ENCODE peak calls at places on chromosomes 5 and 9, in nine cellular contexts. One of them, this sample, is unnamed.

GRCh38 chr5:56585973-56586740 is 229.2 kb upstream of the MAP3K1 start:
- DNase-seq in HFF-Myc: no peak
- DNase-seq in pancreas: no peak
- DNase-seq in GM10248: no peak
- DNase-seq in BJ: no peak
- DNase-seq in uterus: peak; percentile 18
- DNase-seq in bronchial epithelial cell: no peak
- DNase-seq in tibial artery: peak; percentile 69
- DNase-seq in tibial nerve: peak; percentile 38
- DNase-seq in this sample: peak; percentile 45

GRCh38 chr5:82861705-82862104 is 215.5 kb downstream of the TMEM167A start:
- DNase-seq in tibial artery: no peak
- DNase-seq in pancreas: no peak
- DNase-seq in bronchial epithelial cell: peak; percentile 25
- DNase-seq in BJ: no peak
- DNase-seq in tibial nerve: no peak
- DNase-seq in HFF-Myc: no peak
- DNase-seq in uterus: no peak
- DNase-seq in GM10248: no peak
- DNase-seq in this sample: no peak

GRCh38 chr5:148837383-148837782 is 11.0 kb downstream of the ADRB2 start:
- DNase-seq in GM10248: no peak
- DNase-seq in uterus: no peak
- DNase-seq in pancreas: no peak
- DNase-seq in bronchial epithelial cell: no peak
- DNase-seq in BJ: no peak
- DNase-seq in HFF-Myc: no peak
- DNase-seq in tibial artery: no peak
- DNase-seq in tibial nerve: no peak
- DNase-seq in this sample: no peak

GRCh38 chr5:76851713-76852369 is 2.0 kb downstream of the S100Z start:
- DNase-seq in tibial artery: no peak
- DNase-seq in tibial nerve: no peak
- DNase-seq in uterus: no peak
- DNase-seq in BJ: no peak
- DNase-seq in GM10248: no peak
- DNase-seq in HFF-Myc: no peak
- DNase-seq in pancreas: no peak
- DNase-seq in bronchial epithelial cell: no peak
- DNase-seq in this sample: no peak

GRCh38 chr9:9003184-9003583 is 1203.6 kb upstream of the DMAC1 start:
- DNase-seq in HFF-Myc: no peak
- DNase-seq in tibial artery: no peak
- DNase-seq in bronchial epithelial cell: peak; percentile 12
- DNase-seq in pancreas: no peak
- DNase-seq in BJ: no peak
- DNase-seq in GM10248: no peak
- DNase-seq in tibial nerve: no peak
- DNase-seq in uterus: no peak
- DNase-seq in this sample: no peak

GRCh38 chr5:139116256-139116655 is 81.9 kb downstream of the SIL1 start:
- DNase-seq in pancreas: no peak
- DNase-seq in tibial artery: no peak
- DNase-seq in uterus: no peak
- DNase-seq in GM10248: no peak
- DNase-seq in bronchial epithelial cell: no peak
- DNase-seq in BJ: no peak
- DNase-seq in HFF-Myc: no peak
- DNase-seq in tibial nerve: no peak
- DNase-seq in this sample: no peak

GRCh38 chr5:17056056-17056690 is 120.1 kb upstream of the MYO10 start:
- DNase-seq in bronchial epithelial cell: peak; percentile 73
- DNase-seq in pancreas: peak; percentile 18
- DNase-seq in BJ: no peak
- DNase-seq in HFF-Myc: no peak
- DNase-seq in GM10248: no peak
- DNase-seq in tibial nerve: no peak
- DNase-seq in tibial artery: no peak
- DNase-seq in uterus: no peak
- DNase-seq in this sample: no peak

GRCh38 chr5:143402464-143403356 is 776 bp downstream of the NR3C1 start:
- DNase-seq in tibial artery: peak; percentile 79
- DNase-seq in uterus: peak; percentile 58
- DNase-seq in BJ: no peak
- DNase-seq in HFF-Myc: no peak
- DNase-seq in GM10248: peak; percentile 28
- DNase-seq in pancreas: peak; percentile 55
- DNase-seq in tibial nerve: peak; percentile 40
- DNase-seq in bronchial epithelial cell: peak; percentile 41
- DNase-seq in this sample: peak; percentile 36

GRCh38 chr9:7360513-7360912 is 439.1 kb downstream of the DMAC1 start:
- DNase-seq in BJ: no peak
- DNase-seq in bronchial epithelial cell: no peak
- DNase-seq in HFF-Myc: no peak
- DNase-seq in pancreas: no peak
- DNase-seq in GM10248: no peak
- DNase-seq in uterus: no peak
- DNase-seq in tibial nerve: no peak
- DNase-seq in tibial artery: no peak
- DNase-seq in this sample: peak; percentile 14

GRCh38 chr9:129252937-129253819 is 75.1 kb upstream of the IER5L start:
- DNase-seq in tibial nerve: peak; percentile 25
- DNase-seq in pancreas: no peak
- DNase-seq in GM10248: no peak
- DNase-seq in bronchial epithelial cell: no peak
- DNase-seq in HFF-Myc: no peak
- DNase-seq in BJ: no peak
- DNase-seq in tibial artery: peak; percentile 91
- DNase-seq in uterus: peak; percentile 33
- DNase-seq in this sample: peak; percentile 4

GRCh38 chr5:137733922-137734695 is 1.8 kb downstream of the KLHL3 start:
- DNase-seq in tibial nerve: no peak
- DNase-seq in pancreas: no peak
- DNase-seq in BJ: no peak
- DNase-seq in bronchial epithelial cell: peak; percentile 27
- DNase-seq in HFF-Myc: no peak
- DNase-seq in tibial artery: no peak
- DNase-seq in uterus: no peak
- DNase-seq in GM10248: no peak
- DNase-seq in this sample: no peak

GRCh38 chr9:69324549-69325401 is at the start of gene ENTREP1:
- DNase-seq in BJ: no peak
- DNase-seq in bronchial epithelial cell: peak; percentile 62
- DNase-seq in tibial artery: peak; percentile 77
- DNase-seq in HFF-Myc: no peak
- DNase-seq in pancreas: peak; percentile 80
- DNase-seq in GM10248: no peak
- DNase-seq in tibial nerve: no peak
- DNase-seq in uterus: peak; percentile 43
- DNase-seq in this sample: peak; percentile 33

GRCh38 chr9:91071185-91071990 is 269.8 kb downstream of the SYK start:
- DNase-seq in pancreas: no peak
- DNase-seq in GM10248: no peak
- DNase-seq in HFF-Myc: no peak
- DNase-seq in tibial nerve: no peak
- DNase-seq in tibial artery: no peak
- DNase-seq in uterus: no peak
- DNase-seq in bronchial epithelial cell: peak; percentile 91
- DNase-seq in BJ: peak; percentile 48
- DNase-seq in this sample: peak; percentile 44

GRCh38 chr5:124650960-124651662 is 95.3 kb downstream of the ZNF608 start:
- DNase-seq in HFF-Myc: peak; percentile 79
- DNase-seq in bronchial epithelial cell: no peak
- DNase-seq in tibial artery: no peak
- DNase-seq in BJ: peak; percentile 63
- DNase-seq in uterus: no peak
- DNase-seq in pancreas: no peak
- DNase-seq in tibial nerve: no peak
- DNase-seq in GM10248: no peak
- DNase-seq in this sample: no peak

GRCh38 chr9:93224591-93224990 is 40.7 kb downstream of the WNK2 start:
- DNase-seq in tibial nerve: no peak
- DNase-seq in pancreas: no peak
- DNase-seq in HFF-Myc: no peak
- DNase-seq in GM10248: no peak
- DNase-seq in bronchial epithelial cell: peak; percentile 97
- DNase-seq in BJ: no peak
- DNase-seq in tibial artery: no peak
- DNase-seq in uterus: no peak
- DNase-seq in this sample: no peak

GRCh38 chr9:96150324-96151023 is 151.5 kb downstream of the HSD17B3 start:
- DNase-seq in uterus: no peak
- DNase-seq in bronchial epithelial cell: no peak
- DNase-seq in tibial nerve: no peak
- DNase-seq in GM10248: peak; percentile 43
- DNase-seq in BJ: no peak
- DNase-seq in pancreas: no peak
- DNase-seq in HFF-Myc: no peak
- DNase-seq in tibial artery: no peak
- DNase-seq in this sample: no peak

DNA sequence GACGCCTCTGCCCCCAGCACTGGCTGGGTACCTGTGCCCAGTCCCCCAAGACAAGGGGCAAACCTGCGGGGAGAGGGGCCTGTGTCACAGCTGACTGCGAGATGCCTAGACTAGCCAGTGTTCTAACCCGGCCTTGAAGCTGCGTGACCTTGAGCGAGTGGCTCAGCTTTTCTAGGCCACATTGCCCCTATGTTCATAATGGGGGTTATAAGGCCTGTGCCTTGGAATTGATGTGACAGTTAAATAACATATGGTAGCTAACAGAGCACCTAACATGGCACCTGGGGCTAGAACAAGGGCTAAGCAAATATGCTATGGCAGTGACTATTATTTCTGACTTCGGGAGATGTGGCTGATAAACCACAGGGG is 22.8 kb upstream of the COL27A1 start:
- DNase-seq in tibial artery: no peak
- DNase-seq in uterus: no peak
- DNase-seq in GM10248: no peak
- DNase-seq in HFF-Myc: no peak
- DNase-seq in pancreas: no peak
- DNase-seq in BJ: no peak
- DNase-seq in tibial nerve: no peak
- DNase-seq in bronchial epithelial cell: no peak
- DNase-seq in this sample: no peak
- TF ChIP-seq CTCF in tibial artery: no peak
- TF ChIP-seq CTCF in uterus: no peak
- TF ChIP-seq CTCF in GM10248: no peak
- TF ChIP-seq CTCF in HFF-Myc: no peak
- TF ChIP-seq CTCF in pancreas: no peak
- TF ChIP-seq CTCF in BJ: no peak
- TF ChIP-seq CTCF in tibial nerve: no peak
- TF ChIP-seq CTCF in bronchial epithelial cell: no peak
- TF ChIP-seq CTCF in this sample: no peak

DNA sequence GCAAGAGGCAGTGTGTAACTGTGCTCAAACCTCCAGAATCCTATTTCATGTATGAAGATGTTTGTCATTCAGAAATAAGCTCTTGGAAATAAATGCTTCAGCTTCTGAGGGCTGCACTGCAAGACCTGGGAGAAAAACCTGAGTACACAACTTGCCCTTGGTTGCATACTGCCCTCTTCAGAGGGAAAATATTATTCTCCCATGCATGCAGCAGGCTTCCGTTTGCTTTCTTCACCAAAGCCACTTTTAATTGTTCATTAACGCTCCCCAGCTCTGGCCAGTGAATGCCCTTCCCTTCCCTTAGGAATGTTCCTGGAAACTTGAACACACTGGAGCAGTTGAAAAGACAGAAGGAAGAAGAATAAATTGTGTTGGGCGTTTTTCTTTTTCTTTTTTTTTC is 2.5 kb upstream of the WHRN start:
- DNase-seq in HFF-Myc: no peak
- DNase-seq in pancreas: peak; percentile 21
- DNase-seq in tibial nerve: no peak
- DNase-seq in uterus: no peak
- DNase-seq in GM10248: peak; percentile 42
- DNase-seq in tibial artery: no peak
- DNase-seq in bronchial epithelial cell: peak; percentile 52
- DNase-seq in BJ: no peak
- DNase-seq in this sample: no peak
- TF ChIP-seq CTCF in HFF-Myc: peak; percentile 19
- TF ChIP-seq CTCF in pancreas: peak; percentile 16
- TF ChIP-seq CTCF in tibial nerve: peak; percentile 14
- TF ChIP-seq CTCF in uterus: no peak
- TF ChIP-seq CTCF in GM10248: peak; percentile 43
- TF ChIP-seq CTCF in tibial artery: no peak
- TF ChIP-seq CTCF in bronchial epithelial cell: peak; percentile 60
- TF ChIP-seq CTCF in BJ: peak; percentile 43
- TF ChIP-seq CTCF in this sample: peak; percentile 36

DNA sequence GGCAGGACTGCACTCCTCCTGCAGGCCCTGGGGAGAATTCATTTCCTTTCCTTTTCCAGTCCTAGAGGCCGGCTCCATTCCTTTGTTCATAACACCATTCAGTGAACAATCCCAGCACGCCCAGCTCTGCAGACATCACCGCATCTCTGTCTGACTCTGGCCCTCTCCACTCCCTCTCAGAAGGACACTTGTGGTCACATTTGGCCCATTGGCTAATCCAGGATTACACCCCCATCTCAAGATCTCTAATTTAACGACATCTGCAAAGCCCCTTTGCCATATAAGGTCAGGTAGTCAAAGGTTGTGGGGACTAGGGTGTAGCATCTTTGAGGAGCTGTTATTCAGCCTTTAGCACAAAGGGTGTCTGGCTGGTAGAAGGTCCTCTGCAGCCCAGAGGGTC is 185.0 kb upstream of the DAP start:
- DNase-seq in tibial artery: no peak
- DNase-seq in bronchial epithelial cell: no peak
- DNase-seq in tibial nerve: no peak
- DNase-seq in pancreas: no peak
- DNase-seq in uterus: no peak
- DNase-seq in GM10248: no peak
- DNase-seq in HFF-Myc: no peak
- DNase-seq in BJ: no peak
- DNase-seq in this sample: no peak
- TF ChIP-seq CTCF in tibial artery: no peak
- TF ChIP-seq CTCF in bronchial epithelial cell: no peak
- TF ChIP-seq CTCF in tibial nerve: no peak
- TF ChIP-seq CTCF in pancreas: no peak
- TF ChIP-seq CTCF in uterus: no peak
- TF ChIP-seq CTCF in GM10248: no peak
- TF ChIP-seq CTCF in HFF-Myc: no peak
- TF ChIP-seq CTCF in BJ: no peak
- TF ChIP-seq CTCF in this sample: no peak

DNA sequence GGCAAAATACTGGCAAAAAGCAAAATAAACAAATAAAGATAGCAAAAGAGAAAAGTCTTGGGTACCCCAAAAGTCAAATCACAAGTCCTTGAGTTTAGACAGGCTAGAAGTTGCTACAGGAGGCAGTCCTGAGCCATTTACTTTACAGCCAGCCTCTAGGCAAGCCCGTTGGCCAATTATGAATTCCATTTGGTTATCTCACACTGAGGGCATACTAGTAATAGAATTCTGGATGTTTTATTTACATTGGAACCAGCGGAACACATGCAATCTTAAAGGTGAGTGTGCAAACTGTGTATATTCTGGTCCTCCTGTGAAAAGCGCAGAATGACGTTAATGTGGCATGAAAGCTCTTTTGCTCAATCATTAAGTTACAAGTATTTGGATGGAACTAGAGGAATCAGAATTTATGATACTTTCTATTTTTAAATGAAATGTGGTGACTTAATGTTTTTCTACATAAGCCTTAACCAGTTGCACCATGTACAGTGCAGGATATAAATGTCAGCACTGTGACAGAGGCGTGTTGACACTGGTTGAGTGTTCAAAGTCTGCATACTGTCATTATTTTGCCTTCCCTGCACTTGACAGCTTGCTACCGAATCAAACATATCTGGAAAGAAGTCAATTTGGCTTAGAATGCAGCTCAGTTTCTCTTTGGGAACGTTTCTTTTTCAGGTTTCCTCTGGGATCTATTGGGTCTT is 7.9 kb downstream of the GDNF start:
- DNase-seq in bronchial epithelial cell: peak; percentile 51
- DNase-seq in HFF-Myc: no peak
- DNase-seq in tibial nerve: no peak
- DNase-seq in uterus: no peak
- DNase-seq in pancreas: no peak
- DNase-seq in tibial artery: no peak
- DNase-seq in GM10248: no peak
- DNase-seq in BJ: no peak
- DNase-seq in this sample: no peak
- TF ChIP-seq CTCF in bronchial epithelial cell: no peak
- TF ChIP-seq CTCF in HFF-Myc: no peak
- TF ChIP-seq CTCF in tibial nerve: no peak
- TF ChIP-seq CTCF in uterus: no peak
- TF ChIP-seq CTCF in pancreas: no peak
- TF ChIP-seq CTCF in tibial artery: no peak
- TF ChIP-seq CTCF in GM10248: no peak
- TF ChIP-seq CTCF in BJ: peak; percentile 9
- TF ChIP-seq CTCF in this sample: no peak

This sample was measured in BE2C.